ENCODE peak calls at places on chromosome X, in six cellular contexts. J is A549, Y is IMR-90, H is suprapubic skin, Q is tibial nerve, A is ovary. I is an unnamed sample.
A peak's percentile ranks its signal among the peaks of the same experiment; 100 is the strongest.

GRCh38 chrX:31609130-31609529 is 537.3 kb upstream of the FTHL17 start:
- DNase-seq in A (no peak), Y (peak; percentile 91), Q (no peak), H (no peak), J (no peak), I (no peak)

GRCh38 chrX:118770133-118770760 is 42.8 kb downstream of the IL13RA1 start:
- DNase-seq in H (no peak), Y (no peak), J (no peak), A (no peak), Q (no peak), I (no peak)

GRCh38 chrX:70481424-70481823 is 36.8 kb downstream of the DLG3 start:
- DNase-seq in H (no peak), Q (no peak), J (no peak), A (no peak), Y (no peak), I (no peak)

GRCh38 chrX:68698955-68699354 is 51.5 kb downstream of the STARD8 start:
- DNase-seq in J (no peak), Y (no peak), Q (no peak), H (no peak), A (no peak), I (no peak)

GRCh38 chrX:16462912-16463311 is 187.0 kb upstream of the S100G start:
- DNase-seq in Y (peak; percentile 94), H (no peak), J (no peak), Q (no peak), A (no peak), I (no peak)

GRCh38 chrX:53449632-53450031 is 15.5 kb upstream of the HSD17B10 start:
- DNase-seq in H (no peak), A (no peak), J (no peak), Q (no peak), Y (no peak), I (no peak)

GRCh38 chrX:65035451-65035779 is 59.2 kb upstream of the ZC4H2 start:
- DNase-seq in Y (peak; percentile 21), Q (peak; percentile 5), H (peak; percentile 72), A (peak; percentile 28), J (no peak), I (peak; percentile 49)

GRCh38 chrX:20500171-20500865 is 233.6 kb upstream of the RPS6KA3 start:
- DNase-seq in A (no peak), Q (no peak), H (no peak), J (no peak), Y (no peak), I (no peak)

GRCh38 chrX:20441123-20441522 is 174.4 kb upstream of the RPS6KA3 start:
- DNase-seq in Y (no peak), H (no peak), J (no peak), A (no peak), Q (no peak), I (no peak)

GRCh38 chrX:134396174-134396573 is 63.8 kb upstream of the HPRT1 start:
- DNase-seq in Q (no peak), H (no peak), A (no peak), Y (peak; percentile 17), J (peak; percentile 14), I (no peak)

GRCh38 chrX:132401935-132402334 is 86.9 kb downstream of the MBNL3 start:
- DNase-seq in J (no peak), Y (peak; percentile 24), A (no peak), Q (no peak), H (no peak), I (no peak)

GRCh38 chrX:48083212-48083611 is 11.8 kb upstream of the ZNF630 start:
- DNase-seq in A (peak; percentile 32), Y (peak; percentile 34), Q (peak; percentile 31), J (peak; percentile 50), H (no peak), I (peak; percentile 56)

GRCh38 chrX:121260568-121261240 is 213.3 kb downstream of the GLUD2 start:
- DNase-seq in J (no peak), H (no peak), Y (no peak), Q (no peak), A (no peak), I (no peak)

GRCh38 chrX:13194291-13195103 is 125.4 kb downstream of the ATXN3L start:
- DNase-seq in Y (no peak), H (no peak), J (no peak), A (no peak), Q (no peak), I (no peak)

GRCh38 chrX:109695637-109696036 is 37.4 kb downstream of the ACSL4 start:
- DNase-seq in Y (no peak), Q (no peak), J (no peak), A (no peak), H (no peak), I (no peak)

GRCh38 chrX:38560776-38561125 is 591 bp upstream of the TSPAN7 start:
- DNase-seq in A (no peak), H (no peak), J (no peak), Y (no peak), Q (no peak), I (no peak)

GRCh38 chrX:45517090-45517973 is 316.7 kb upstream of the DIPK2B start:
- DNase-seq in H (no peak), Q (no peak), Y (peak; percentile 83), J (no peak), A (no peak), I (no peak)

GRCh38 chrX:136711147-136711546 is 63.2 kb downstream of the CD40LG start:
- DNase-seq in A (peak; percentile 26), J (peak; percentile 9), H (no peak), Q (peak; percentile 35), Y (peak; percentile 36), I (peak; percentile 50)

GRCh38 chrX:153643431-153644351 is 3.3 kb upstream of the DUSP9 start:
- DNase-seq in A (peak; percentile 33), Q (no peak), J (peak; percentile 44), H (no peak), Y (no peak), I (no peak)
- H3K4me3 ChIP-seq in A (no peak overlapping the region), Q (no peak overlapping the region), J (peak overlapping the region; percentile 59), H (peak overlapping the region; percentile 35), Y (no peak overlapping the region), I (no peak overlapping the region)

GRCh38 chrX:9770319-9770718 is 4.7 kb upstream of the GPR143 start:
- DNase-seq in Q (no peak), H (no peak), A (no peak), Y (peak; percentile 8), J (no peak), I (no peak)

GRCh38 chrX:9775930-9776329 is 10.3 kb upstream of the GPR143 start:
- DNase-seq in Y (no peak), A (no peak), H (no peak), J (no peak), Q (no peak), I (no peak)
- H3K4me1 ChIP-seq in Y (no peaks in the 10 kb centered on the region), A (no peaks in the 10 kb centered on the region), H (no peaks in the 10 kb centered on the region), J (no peaks in the 10 kb centered on the region), Q (no peaks in the 10 kb centered on the region), I (no peaks in the 10 kb centered on the region)

GRCh38 chrX:49186125-49187027 is at the start of gene PRICKLE3:
- DNase-seq in Y (peak; percentile 29), H (peak; percentile 89), A (peak; percentile 81), Q (peak; percentile 68), J (peak; percentile 60), I (peak; percentile 82)
- TF ChIP-seq POLR2A in Y (no peak), H (no peak), A (peak; percentile 37), Q (peak; percentile 73), J (peak; percentile 56), I (no peak)

DNA sequence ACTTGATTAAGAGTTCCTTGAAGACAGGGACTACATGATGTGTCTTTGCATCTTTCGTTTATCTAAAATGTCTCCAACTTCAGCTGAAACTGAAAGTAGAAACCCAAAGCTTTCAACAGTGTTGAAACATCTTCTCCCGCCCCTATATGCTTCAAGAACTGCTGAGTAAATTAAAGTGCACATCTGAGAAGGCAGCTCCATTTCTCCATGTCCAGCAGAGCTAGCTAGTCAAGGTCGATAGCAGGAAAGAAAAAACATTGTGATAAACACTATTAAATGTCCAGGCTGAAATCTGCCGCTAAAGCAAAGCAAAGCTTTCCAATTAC is 185.6 kb upstream of the TBL1X start:
- DNase-seq in H (no peak), Y (peak; percentile 55), J (no peak), A (no peak), Q (no peak), I (no peak)
- H3K4me3 ChIP-seq in H (peak overlapping the region; percentile 9), Y (peak overlapping the region; percentile 50), J (no peak overlapping the region), A (peak overlapping the region; percentile 17), Q (no peak overlapping the region), I (no peak overlapping the region)

GRCh38 chrX:24465524-24465850 is 401 bp downstream of the PDK3 start:
- DNase-seq in Q (no peak), Y (no peak), J (no peak), H (no peak), A (no peak), I (no peak)

GRCh38 chrX:24464836-24465523 is at the start of gene PDK3:
- DNase-seq in Y (peak; percentile 77), A (peak; percentile 94), Q (peak; percentile 82), H (peak; percentile 91), J (peak; percentile 71), I (peak; percentile 89)

GRCh38 chrX:24468245-24468644 is 3.2 kb downstream of the PDK3 start:
- DNase-seq in H (no peak), Q (no peak), A (no peak), J (no peak), Y (no peak), I (no peak)

GRCh38 chrX:24464498-24464835 is 619 bp upstream of the PDK3 start:
- DNase-seq in A (no peak), J (no peak), Q (peak; percentile 6), Y (no peak), H (no peak), I (no peak)

DNA sequence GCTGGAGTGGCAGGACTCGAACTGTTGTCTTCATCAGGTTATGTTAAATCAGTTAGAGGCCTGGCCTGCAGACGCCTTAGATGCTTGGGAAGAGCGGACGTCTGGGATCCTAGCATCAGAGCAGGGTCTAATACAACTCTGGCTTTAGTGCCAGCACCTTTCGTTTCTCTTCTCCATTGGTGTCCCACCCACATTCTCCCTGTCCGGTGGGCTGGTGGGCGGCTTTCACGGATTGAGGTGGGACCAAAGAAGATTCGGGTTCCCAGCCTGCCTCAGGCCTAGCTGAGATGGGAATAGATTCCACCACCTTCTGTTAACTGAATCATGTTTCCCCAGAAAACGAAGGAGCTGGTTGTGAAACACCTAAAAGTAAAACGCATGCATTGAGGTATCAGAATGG is 939 bp downstream of the PDK3 start:
- DNase-seq in Q (peak; percentile 6), Y (no peak), H (no peak), J (no peak), A (no peak), I (no peak)
- H3K4me1 ChIP-seq in Q (no peaks in the 10 kb centered on the region), Y (no peaks in the 10 kb centered on the region), H (peaks cover 14% of the 10 kb centered on the region), J (peaks cover 5% of the 10 kb centered on the region), A (peaks cover 1% of the 10 kb centered on the region), I (no peaks in the 10 kb centered on the region)

GRCh38 chrX:10156199-10157031 is at the start of gene CLCN4:
- DNase-seq in H (no peak), J (peak; percentile 59), Q (peak; percentile 13), A (peak; percentile 36), Y (no peak), I (peak; percentile 64)
- TF ChIP-seq POLR2A in H (no peak), J (no peak), Q (peak; percentile 8), A (no peak), Y (no peak), I (no peak)

DNA sequence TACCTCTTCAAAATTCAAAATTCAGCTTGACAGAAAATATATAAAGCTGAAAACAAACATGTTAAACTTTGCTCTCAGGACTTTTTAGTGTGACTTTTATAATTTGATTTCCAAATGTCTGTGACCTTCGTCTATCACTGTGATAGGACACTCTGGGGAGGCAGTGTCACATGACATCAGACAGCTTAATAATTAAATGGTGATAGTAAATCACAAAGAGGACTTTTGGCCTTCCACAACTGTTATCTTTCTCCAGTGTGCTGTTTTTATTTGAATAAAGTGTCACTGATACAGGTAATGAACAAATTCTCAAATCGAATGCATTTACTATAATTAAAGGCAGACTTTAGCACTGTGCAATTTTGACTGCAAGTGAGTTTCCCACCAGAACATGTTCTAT is 83.1 kb downstream of the MID1 start:
- DNase-seq in J (no peak), H (no peak), Q (no peak), A (no peak), Y (no peak), I (no peak)
- H3K4me3 ChIP-seq in J (no peak overlapping the region), H (no peak overlapping the region), Q (no peak overlapping the region), A (no peak overlapping the region), Y (no peak overlapping the region), I (no peak overlapping the region)

I was measured in testis.